ENCODE peak calls at places on chromosome 11, in seven cellular contexts. J is mesenchymal stem cell, M is mesendoderm, O is neuronal stem cell, Z is H1, N is H9, L is trophoblast cell. B is an unnamed sample.

GRCh38 chr11:44631831-44632230 is 66.4 kb downstream of the CD82 start:
- DNase-seq in J (no peak), M (no peak), O (no peak), Z (no peak), N (peak; percentile 22), L (no peak), B (no peak)

GRCh38 chr11:8941341-8942103 is 1.3 kb downstream of the ASCL3 start:
- DNase-seq in J (no peak), M (no peak), O (no peak), Z (no peak), N (no peak), L (no peak), B (no peak)

GRCh38 chr11:103035656-103036434 is 56.1 kb downstream of the DCUN1D5 start:
- DNase-seq in J (peak; percentile 95), M (peak; percentile 86), O (peak; percentile 24), Z (no peak), N (no peak), L (peak; percentile 92), B (peak; percentile 86)

GRCh38 chr11:10454902-10455631 is at the start of gene AMPD3:
- DNase-seq in J (peak; percentile 99), M (no peak), O (no peak), Z (peak; percentile 45), N (peak; percentile 30), L (peak; percentile 52), B (peak; percentile 99)

GRCh38 chr11:65213322-65214211 is 31.8 kb downstream of the CAPN1 start:
- DNase-seq in J (no peak), M (peak; percentile 62), O (no peak), Z (peak; percentile 88), N (peak; percentile 83), L (no peak), B (peak; percentile 6)

GRCh38 chr11:94103476-94103875 is 25.2 kb upstream of the PANX1 start:
- DNase-seq in J (no peak), M (no peak), O (no peak), Z (no peak), N (no peak), L (no peak), B (no peak)

GRCh38 chr11:115674176-115674575 is 170.0 kb upstream of the CADM1 start:
- DNase-seq in J (no peak), M (peak; percentile 72), O (no peak), Z (no peak), N (peak; percentile 42), L (no peak), B (peak; percentile 48)

GRCh38 chr11:47244664-47245350 is 3.8 kb downstream of the ACP2 start:
- DNase-seq in J (peak; percentile 42), M (no peak), O (no peak), Z (no peak), N (no peak), L (peak; percentile 47), B (no peak)

GRCh38 chr11:33891714-33892327 is at the start of gene LMO2:
- DNase-seq in J (no peak), M (no peak), O (no peak), Z (no peak), N (no peak), L (no peak), B (no peak)

GRCh38 chr11:88179141-88179540 is 3.9 kb upstream of the RAB38 start:
- DNase-seq in J (peak; percentile 48), M (no peak), O (no peak), Z (no peak), N (no peak), L (no peak), B (peak; percentile 61)

GRCh38 chr11:72534859-72535547 is 100.7 kb upstream of the CLPB start:
- DNase-seq in J (peak; percentile 7), M (peak; percentile 89), O (no peak), Z (no peak), N (peak; percentile 55), L (peak; percentile 31), B (no peak)

GRCh38 chr11:134658481-134659080 is 246.5 kb upstream of the B3GAT1 start:
- DNase-seq in J (no peak), M (no peak), O (no peak), Z (peak; percentile 30), N (no peak), L (no peak), B (no peak)

GRCh38 chr11:115132829-115133228 is 371.4 kb downstream of the CADM1 start:
- DNase-seq in J (no peak), M (peak; percentile 42), O (no peak), Z (no peak), N (peak; percentile 44), L (no peak), B (no peak)

GRCh38 chr11:10898763-10899541 is 41.1 kb upstream of the ZBED5 start:
- DNase-seq in J (no peak), M (no peak), O (no peak), Z (no peak), N (no peak), L (no peak), B (no peak)

GRCh38 chr11:58900479-58901420 is 38.5 kb upstream of the GLYATL1 start:
- DNase-seq in J (peak; percentile 81), M (peak; percentile 99), O (peak; percentile 92), Z (peak; percentile 98), N (peak; percentile 94), L (peak; percentile 80), B (peak; percentile 73)

GRCh38 chr11:131824766-131825165 is 454.4 kb downstream of the NTM start:
- DNase-seq in J (peak; percentile 27), M (no peak), O (no peak), Z (no peak), N (no peak), L (no peak), B (peak; percentile 2)

GRCh38 chr11:45794169-45794568 is 10.8 kb upstream of the SLC35C1 start:
- DNase-seq in J (no peak), M (no peak), O (no peak), Z (peak; percentile 33), N (no peak), L (no peak), B (no peak)

GRCh38 chr11:17735823-17736772 is 1.5 kb downstream of the KCNC1 start:
- DNase-seq in J (no peak), M (no peak), O (peak; percentile 35), Z (peak; percentile 70), N (peak; percentile 52), L (no peak), B (no peak)

GRCh38 chr11:86923993-86924766 is 31.0 kb downstream of the FZD4 start:
- DNase-seq in J (no peak), M (peak; percentile 96), O (peak; percentile 51), Z (peak; percentile 57), N (peak; percentile 87), L (peak; percentile 26), B (no peak)

GRCh38 chr11:77374611-77375031 is 73.1 kb upstream of the GDPD4 start:
- DNase-seq in J (peak; percentile 8), M (no peak), O (no peak), Z (no peak), N (no peak), L (no peak), B (peak; percentile 46)

GRCh38 chr11:9664276-9665171 is 647 bp downstream of the SWAP70 start:
- DNase-seq in J (peak; percentile 70), M (peak; percentile 80), O (no peak), Z (no peak), N (peak; percentile 39), L (peak; percentile 83), B (peak; percentile 34)

GRCh38 chr11:62591448-62592215 is at the start of gene TUT1:
- DNase-seq in J (peak; percentile 100), M (peak; percentile 100), O (peak; percentile 99), Z (peak; percentile 93), N (peak; percentile 99), L (peak; percentile 100), B (peak; percentile 99)

GRCh38 chr11:69008774-69009440 is 4.1 kb downstream of the MRGPRF start:
- DNase-seq in J (peak; percentile 98), M (peak; percentile 85), O (no peak), Z (no peak), N (peak; percentile 61), L (peak; percentile 82), B (peak; percentile 99)

GRCh38 chr11:43685483-43685882 is 4.9 kb downstream of the HSD17B12 start:
- DNase-seq in J (peak; percentile 26), M (no peak), O (no peak), Z (no peak), N (no peak), L (no peak), B (no peak)

GRCh38 chr11:28009383-28009782 is 98.6 kb downstream of the KIF18A start:
- DNase-seq in J (peak; percentile 57), M (no peak), O (no peak), Z (no peak), N (no peak), L (peak; percentile 13), B (peak; percentile 82)

GRCh38 chr11:110338684-110339083 is 42.3 kb upstream of the RDX start:
- DNase-seq in J (no peak), M (no peak), O (no peak), Z (no peak), N (no peak), L (no peak), B (no peak)
- H2BK120ac ChIP-seq in J (no peak overlapping the region), M (no peak overlapping the region), O (no peak overlapping the region), Z (no peak overlapping the region), N (no peak overlapping the region), L (peak overlapping the region; percentile 83), B (no peak overlapping the region)

GRCh38 chr11:66493124-66493523 is 12.9 kb downstream of the DPP3 start:
- DNase-seq in J (no peak), M (no peak), O (no peak), Z (no peak), N (no peak), L (no peak), B (no peak)

GRCh38 chr11:66491315-66491935 is 11.2 kb downstream of the DPP3 start:
- DNase-seq in J (no peak), M (peak; percentile 45), O (no peak), Z (peak; percentile 81), N (peak; percentile 74), L (no peak), B (no peak)

GRCh38 chr11:66492161-66492865 is 12.1 kb downstream of the DPP3 start:
- DNase-seq in J (no peak), M (no peak), O (no peak), Z (no peak), N (no peak), L (no peak), B (no peak)

GRCh38 chr11:66488957-66489356 is 8.7 kb downstream of the DPP3 start:
- DNase-seq in J (no peak), M (no peak), O (no peak), Z (no peak), N (no peak), L (no peak), B (no peak)

GRCh38 chr11:66489636-66490035 is 9.4 kb downstream of the DPP3 start:
- DNase-seq in J (no peak), M (no peak), O (no peak), Z (no peak), N (no peak), L (no peak), B (no peak)
- H2BK120ac ChIP-seq in J (no peak overlapping the region), M (no peak overlapping the region), O (no peak overlapping the region), Z (no peak overlapping the region), N (no peak overlapping the region), L (no peak overlapping the region), B (no peak overlapping the region)

GRCh38 chr11:128900468-128900867 is 9.3 kb downstream of the KCNJ5 start:
- DNase-seq in J (no peak), M (no peak), O (no peak), Z (no peak), N (no peak), L (no peak), B (no peak)
- H2BK120ac ChIP-seq in J (no peak overlapping the region), M (no peak overlapping the region), O (no peak overlapping the region), Z (no peak overlapping the region), N (no peak overlapping the region), L (no peak overlapping the region), B (no peak overlapping the region)

DNA sequence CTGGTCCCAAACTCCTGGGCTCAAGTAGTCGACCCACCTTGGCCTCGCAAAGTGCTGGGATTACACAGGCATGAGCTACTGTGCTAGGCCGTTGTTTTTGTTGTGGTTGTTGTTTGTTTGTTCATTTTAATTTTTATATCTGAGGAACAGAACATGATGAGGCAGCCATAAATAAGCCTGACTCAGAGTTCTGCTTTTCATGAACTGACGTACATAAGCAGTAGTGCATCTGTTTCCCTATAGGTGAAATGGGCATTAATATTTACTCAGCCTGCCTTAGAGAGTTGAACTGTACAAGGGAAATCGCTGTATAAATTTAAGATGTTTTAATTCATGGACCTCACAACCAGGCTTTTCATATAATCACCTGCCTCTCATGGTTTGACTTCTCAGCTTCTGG is 80.5 kb downstream of the PDHX start:
- DNase-seq in J (no peak), M (no peak), O (no peak), Z (no peak), N (no peak), L (no peak), B (no peak)
- H2BK120ac ChIP-seq in J (no peak overlapping the region), M (no peak overlapping the region), O (no peak overlapping the region), Z (no peak overlapping the region), N (no peak overlapping the region), L (no peak overlapping the region), B (peak overlapping the region; percentile 52)